ENCODE peak calls at places on chromosomes 4 and X, in eight cellular contexts. K is heart left ventricle; H is prostate gland; E is effector memory CD4-positive, alpha-beta T cell; B is fibroblast of pulmonary artery; M is tibial nerve; P is uterus; W is bronchial epithelial cell. T is an unnamed sample.

GRCh38 chrX:110286126-110286525 is 31.8 kb downstream of the AMMECR1 start:
- DNase-seq in B (peak), M (no peak), W (peak), E (no peak), K (no peak), H (no peak), P (peak), T (peak)

GRCh38 chrX:54427837-54428424 is 12.3 kb upstream of the TSR2 start:
- DNase-seq in W (no peak), B (no peak), P (no peak), E (no peak), M (no peak), H (no peak), K (no peak), T (no peak)

GRCh38 chr4:177573487-177573886 is 131.2 kb upstream of the AGA start:
- DNase-seq in M (no peak), E (no peak), B (peak), P (no peak), H (no peak), K (no peak), W (peak), T (peak)

GRCh38 chr4:65865489-65865888 is 195.2 kb upstream of the EPHA5 start:
- DNase-seq in B (peak), W (peak), H (no peak), M (no peak), E (no peak), P (no peak), K (no peak), T (peak)

GRCh38 chrX:108044554-108045256 is at the start of gene VSIG1:
- DNase-seq in K (no peak), P (no peak), W (no peak), B (no peak), H (no peak), E (no peak), M (no peak), T (no peak)

GRCh38 chr4:119138046-119138445 is 2.4 kb downstream of the MYOZ2 start:
- DNase-seq in P (no peak), B (peak), M (no peak), W (no peak), E (no peak), K (no peak), H (no peak), T (peak)

GRCh38 chr4:53635697-53636483 is 44.6 kb upstream of the LNX1 start:
- DNase-seq in W (no peak), E (no peak), K (no peak), B (no peak), M (no peak), H (no peak), P (no peak), T (no peak)

GRCh38 chr4:166506051-166506450 is 633.0 kb downstream of the TLL1 start:
- DNase-seq in B (no peak), H (no peak), M (no peak), W (no peak), E (no peak), K (no peak), P (no peak), T (no peak)

GRCh38 chrX:63561425-63561824 is 210.3 kb upstream of the SPIN4 start:
- DNase-seq in M (no peak), E (no peak), K (no peak), P (no peak), H (no peak), B (no peak), W (no peak), T (no peak)

GRCh38 chr4:120850048-120850599 is 72.4 kb downstream of the PRDM5 start:
- DNase-seq in M (no peak), W (no peak), H (no peak), P (no peak), B (peak), E (no peak), K (no peak), T (no peak)

GRCh38 chr4:37760840-37761239 is 65.6 kb upstream of the PGM2 start:
- DNase-seq in E (no peak), K (no peak), W (peak), H (no peak), P (peak), B (peak), M (no peak), T (no peak)

GRCh38 chr4:176920694-176921093 is 128.0 kb upstream of the VEGFC start:
- DNase-seq in M (no peak), E (no peak), K (no peak), W (peak), H (no peak), B (peak), P (no peak), T (peak)

GRCh38 chr4:126938023-126938422 is 694.7 kb upstream of the INTU start:
- DNase-seq in K (no peak), W (no peak), P (no peak), M (no peak), B (no peak), H (no peak), E (no peak), T (no peak)

GRCh38 chrX:95995600-95995999 is 689.0 kb upstream of the DIAPH2 start:
- DNase-seq in W (peak), H (no peak), E (no peak), K (no peak), M (no peak), B (no peak), P (no peak), T (no peak)

GRCh38 chrX:120840826-120841225 is 34.8 kb downstream of the CT47B1 start:
- DNase-seq in M (no peak), P (no peak), B (peak), H (no peak), E (no peak), W (peak), K (no peak), T (peak)

GRCh38 chr4:81486502-81486901 is 14.8 kb upstream of the RASGEF1B start:
- DNase-seq in B (no peak), W (peak), M (no peak), H (peak), K (no peak), E (no peak), P (no peak), T (no peak)

DNA sequence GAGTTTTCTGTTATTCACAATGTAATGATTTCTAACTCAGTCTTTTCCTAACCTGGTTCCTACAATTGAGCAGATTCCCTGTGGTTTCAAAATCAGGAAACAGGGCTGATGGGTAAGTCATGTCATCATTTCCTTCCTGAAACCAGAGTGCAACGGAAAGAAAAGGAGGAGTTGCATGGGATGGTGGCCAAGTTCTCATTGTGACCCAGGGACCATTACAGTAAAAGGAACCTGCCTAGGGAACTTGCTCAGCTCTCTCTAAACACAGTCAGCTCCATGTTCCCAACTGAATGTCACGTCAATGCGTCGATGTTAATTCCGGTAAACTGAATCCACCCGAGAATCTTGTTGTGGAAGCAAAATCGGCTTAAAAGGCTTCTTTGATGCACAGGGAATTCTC is 51.2 kb downstream of the LGI2 start:
- DNase-seq in P (peak), B (peak), H (no peak), K (peak), M (peak), E (no peak), W (peak), T (peak)
- H3K4me3 ChIP-seq in P (no peak), B (no peak), H (no peak), K (peak), M (no peak), E (no peak), W (no peak), T (peak)

DNA sequence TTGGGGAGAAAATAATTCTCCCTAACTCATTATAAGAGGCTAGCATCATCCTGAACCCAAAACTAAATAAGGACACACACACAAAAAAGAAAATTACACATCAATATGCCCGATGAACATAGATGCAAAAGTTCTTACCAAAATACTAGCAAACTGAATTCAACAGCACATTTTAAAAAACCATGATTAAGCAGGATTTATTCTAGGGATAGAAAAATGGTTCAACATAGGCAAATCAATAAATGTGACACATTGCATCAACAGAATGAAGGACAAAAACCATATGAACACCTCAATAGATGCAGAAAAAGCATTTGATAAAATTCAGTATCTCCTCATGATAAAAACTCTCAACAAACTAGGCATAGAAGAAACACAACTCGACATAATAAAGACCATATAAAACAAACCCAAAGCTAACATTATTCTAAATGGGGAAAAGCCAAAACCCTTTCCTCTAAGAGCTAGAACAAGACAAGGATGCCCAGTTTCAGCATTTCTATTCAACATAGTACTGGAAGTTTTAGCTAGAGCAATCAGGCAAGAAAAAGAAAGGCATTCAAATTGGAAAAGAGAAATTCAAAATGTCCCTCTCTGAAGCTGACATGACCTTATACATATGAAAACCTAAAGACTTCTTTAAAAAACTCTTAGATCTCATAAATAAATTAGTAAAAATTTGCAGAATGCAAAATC is 200.9 kb downstream of the NKX6-1 start:
- DNase-seq in K (no peak), E (no peak), H (no peak), B (no peak), W (no peak), P (no peak), M (no peak), T (no peak)
- H3K4me3 ChIP-seq in K (no peak), E (no peak), H (no peak), B (no peak), W (no peak), P (no peak), M (no peak), T (no peak)

GRCh38 chr4:71855944-71856343 is 72.1 kb upstream of the GC start:
- DNase-seq in P (no peak), K (no peak), B (no peak), E (no peak), H (no peak), W (no peak), M (no peak), T (no peak)

GRCh38 chr4:71863457-71863856 is 79.6 kb upstream of the GC start:
- DNase-seq in W (no peak), K (no peak), E (no peak), P (no peak), B (no peak), M (no peak), H (no peak), T (no peak)

GRCh38 chr4:71862315-71862714 is 78.4 kb upstream of the GC start:
- DNase-seq in B (no peak), M (no peak), K (no peak), E (no peak), W (no peak), P (no peak), H (no peak), T (no peak)

GRCh38 chr4:71860643-71861042 is 76.8 kb upstream of the GC start:
- DNase-seq in K (no peak), M (no peak), B (no peak), P (no peak), E (no peak), H (no peak), W (no peak), T (no peak)

GRCh38 chr4:71857713-71858451 is 74.0 kb upstream of the GC start:
- DNase-seq in B (no peak), K (no peak), W (no peak), E (no peak), P (no peak), H (no peak), M (no peak), T (no peak)
- H3K4me3 ChIP-seq in B (no peak), K (no peak), W (no peak), E (no peak), P (no peak), H (no peak), M (no peak), T (no peak)

GRCh38 chrX:124307253-124307907 is 25.1 kb upstream of the TEX13D start:
- DNase-seq in B (no peak), P (no peak), M (no peak), W (no peak), K (no peak), H (no peak), E (no peak), T (no peak)
- H3K4me3 ChIP-seq in B (no peak), P (no peak), M (no peak), W (no peak), K (no peak), H (no peak), E (no peak), T (no peak)

DNA sequence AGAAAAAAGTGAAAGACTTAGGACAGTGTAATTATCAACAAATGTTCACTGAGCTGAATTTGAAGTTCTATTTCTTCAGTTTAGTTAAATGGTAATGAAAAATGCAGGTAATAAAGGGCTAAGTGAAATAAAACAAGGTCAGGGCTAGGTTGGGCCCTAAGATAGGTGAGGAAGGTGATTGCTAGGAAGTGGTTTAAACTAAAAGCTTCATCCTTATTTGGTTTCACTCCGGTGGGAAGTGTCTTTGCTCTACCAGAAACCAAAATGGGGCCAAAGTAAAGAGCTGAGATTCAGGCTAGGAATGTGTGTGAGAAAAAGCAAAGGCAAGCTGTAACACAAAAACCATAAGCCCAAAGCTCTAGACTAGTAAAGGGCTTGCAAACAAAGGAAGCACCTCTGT is 31.0 kb downstream of the TAB3 start:
- DNase-seq in K (no peak), H (no peak), P (no peak), B (no peak), W (no peak), M (no peak), E (no peak), T (no peak)
- H3K4me3 ChIP-seq in K (no peak), H (no peak), P (no peak), B (no peak), W (no peak), M (no peak), E (no peak), T (no peak)

GRCh38 chr4:3305610-3306371 is 13.0 kb downstream of the RGS12 start:
- DNase-seq in W (peak), P (peak), E (no peak), K (no peak), B (peak), H (no peak), M (no peak), T (no peak)
- H3K4me3 ChIP-seq in W (no peak), P (no peak), E (no peak), K (no peak), B (no peak), H (no peak), M (no peak), T (no peak)

GRCh38 chr4:67575232-67575888 is 16.8 kb downstream of the STAP1 start:
- DNase-seq in E (no peak), B (no peak), M (no peak), W (peak), H (no peak), P (no peak), K (no peak), T (no peak)
- H3K4me3 ChIP-seq in E (no peak), B (no peak), M (no peak), W (no peak), H (no peak), P (no peak), K (no peak), T (no peak)

GRCh38 chr4:140568507-140569306 is at the start of gene UCP1:
- DNase-seq in W (no peak), H (no peak), P (no peak), K (peak), E (no peak), B (no peak), M (no peak), T (no peak)
- H3K4me3 ChIP-seq in W (peak), H (peak), P (peak), K (peak), E (peak), B (peak), M (peak), T (peak)

GRCh38 chr4:64305565-64306254 is 103.5 kb downstream of the TECRL start:
- DNase-seq in E (no peak), M (no peak), K (no peak), W (no peak), P (no peak), B (no peak), H (no peak), T (no peak)
- H3K4me3 ChIP-seq in E (no peak), M (no peak), K (no peak), W (no peak), P (no peak), B (no peak), H (no peak), T (no peak)